ENCODE peak calls at places on chromosomes 3 and 15, in six cellular contexts. B, D, Q, K, R and H are unnamed samples. For H3K4me1, the result is how much of the 10 kb centered on the place peaks cover.

GRCh38 chr3:138939563-138940241 is 7.2 kb downstream of the FOXL2 start:
- DNase-seq in R (no peak), B (peak), D (no peak), K (peak), Q (no peak), H (no peak)

GRCh38 chr3:105608623-105609022 is 241.9 kb downstream of the ALCAM start:
- DNase-seq in K (peak), Q (no peak), B (peak), D (no peak), R (peak), H (no peak)

GRCh38 chr3:113269661-113270060 is 58.3 kb downstream of the BOC start:
- DNase-seq in Q (no peak), D (no peak), R (no peak), B (no peak), K (no peak), H (no peak)

GRCh38 chr3:168053115-168053514 is 42.6 kb downstream of the GOLIM4 start:
- DNase-seq in Q (no peak), B (no peak), R (no peak), D (no peak), K (no peak), H (no peak)

GRCh38 chr3:191019855-191020254 is 157.4 kb upstream of the GMNC start:
- DNase-seq in B (no peak), Q (no peak), R (no peak), D (no peak), K (peak), H (no peak)

GRCh38 chr3:72488736-72489030 is 359.6 kb downstream of the SHQ1 start:
- DNase-seq in D (no peak), K (no peak), B (no peak), Q (no peak), R (no peak), H (no peak)

GRCh38 chr3:99023590-99024192 is 122.2 kb upstream of the DCBLD2 start:
- DNase-seq in R (no peak), K (peak), D (no peak), B (no peak), Q (peak), H (peak)

GRCh38 chr15:51992953-51993352 is 21.4 kb upstream of the LEO1 start:
- DNase-seq in B (no peak), K (no peak), Q (no peak), R (no peak), D (no peak), H (no peak)

GRCh38 chr15:77577350-77577749 is 55.4 kb downstream of the LINGO1 start:
- DNase-seq in R (peak), Q (no peak), K (peak), B (no peak), D (no peak), H (no peak)

GRCh38 chr15:89167267-89168176 is 53.9 kb downstream of the RLBP1 start:
- DNase-seq in K (no peak), Q (peak), B (no peak), D (no peak), R (peak), H (no peak)

GRCh38 chr3:102169915-102170479 is 264.8 kb upstream of the ZPLD1 start:
- DNase-seq in D (no peak), Q (no peak), R (no peak), B (no peak), K (no peak), H (no peak)

GRCh38 chr15:85622432-85622831 is 172.3 kb downstream of the KLHL25 start:
- DNase-seq in R (no peak), K (no peak), B (no peak), Q (no peak), D (no peak), H (no peak)

GRCh38 chr3:124669470-124669869 is 60.8 kb upstream of the UMPS start:
- DNase-seq in D (no peak), K (no peak), Q (peak), B (no peak), R (no peak), H (no peak)

GRCh38 chr15:68572921-68573320 is 5.9 kb upstream of the CORO2B start:
- DNase-seq in D (peak), Q (no peak), B (no peak), R (no peak), K (no peak), H (no peak)

GRCh38 chr3:157700405-157700804 is 197.2 kb upstream of the VEPH1 start:
- DNase-seq in D (no peak), K (peak), B (no peak), R (no peak), Q (no peak), H (no peak)

GRCh38 chr15:34890424-34890823 is 79.1 kb downstream of the AQR start:
- DNase-seq in B (no peak), K (no peak), R (no peak), D (no peak), Q (no peak), H (no peak)

GRCh38 chr3:29597376-29598008 is 316.6 kb downstream of the RBMS3 start:
- DNase-seq in D (no peak), B (no peak), Q (no peak), R (no peak), K (no peak), H (no peak)

GRCh38 chr3:47512416-47513124 is 942 bp downstream of the ELP6 start:
- DNase-seq in K (peak), Q (no peak), B (no peak), R (no peak), D (peak), H (no peak)

GRCh38 chr3:126896067-126896441 is 86.9 kb upstream of the PLXNA1 start:
- DNase-seq in R (no peak), B (no peak), Q (no peak), K (no peak), D (no peak), H (no peak)
- H3K27ac ChIP-seq in R (no peak), B (no peak), Q (peak), K (no peak), D (no peak), H (no peak)

DNA sequence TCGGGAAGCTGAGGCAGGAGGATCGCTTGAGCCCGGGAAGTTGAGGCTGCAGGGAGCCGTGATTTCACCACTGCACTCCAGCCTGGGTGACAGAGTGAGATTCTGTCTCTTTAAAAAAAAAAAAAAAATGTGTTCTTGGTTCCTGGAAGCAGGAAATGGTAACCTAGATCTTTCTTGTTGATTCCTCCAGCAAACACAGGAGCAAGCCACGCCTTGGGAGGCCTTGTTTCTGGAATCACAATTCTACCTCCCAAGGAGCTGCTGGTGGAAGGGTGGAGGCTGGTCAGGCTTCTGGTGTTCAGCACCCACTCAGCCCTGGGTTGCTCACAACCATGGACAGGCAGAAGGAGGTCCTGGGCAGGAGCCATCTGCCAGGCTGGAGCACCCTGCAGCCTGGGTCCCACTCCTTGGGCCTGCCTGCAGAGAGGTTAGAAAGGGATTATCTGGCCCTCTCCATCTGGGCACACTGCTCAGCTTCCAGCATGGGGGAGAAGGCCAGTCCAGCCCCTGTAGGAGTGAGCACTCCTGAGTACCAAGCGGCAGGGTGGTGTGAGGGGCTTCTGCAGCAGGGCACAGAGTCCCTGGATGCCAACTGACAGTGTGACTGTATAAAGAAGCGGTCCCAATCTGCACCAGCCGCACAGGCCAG is 65.6 kb downstream of the ABTB1 start:
- DNase-seq in R (peak), D (no peak), B (no peak), K (no peak), Q (peak), H (no peak)
- H3K4me1 ChIP-seq in R (half or more), D (under half), B (under half), K (under half), Q (half or more), H (under half)

GRCh38 chr3:155106059-155106458 is 25.9 kb downstream of the MME start:
- DNase-seq in K (no peak), B (no peak), D (no peak), Q (no peak), R (no peak), H (no peak)
- H3K27ac ChIP-seq in K (no peak), B (no peak), D (no peak), Q (no peak), R (no peak), H (no peak)

DNA sequence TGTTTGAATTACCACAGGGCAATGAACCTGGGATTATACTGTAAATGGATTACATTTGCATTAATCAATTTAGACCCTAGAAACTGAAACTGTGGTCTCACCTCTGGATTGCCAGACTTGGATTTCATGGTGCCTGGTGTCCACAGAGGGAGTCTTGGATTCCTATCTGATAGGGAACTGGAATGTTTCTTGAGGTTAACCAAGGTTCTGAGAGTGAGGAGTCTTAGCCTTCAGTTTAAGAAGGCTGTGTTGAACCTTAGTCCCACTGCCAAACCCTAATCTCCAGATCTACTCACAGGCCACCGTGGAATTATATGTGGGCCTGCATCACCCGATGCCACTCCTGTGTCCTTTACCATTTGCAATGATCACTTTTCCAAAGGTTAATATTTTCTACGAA is 88.1 kb downstream of the EFL1 start:
- DNase-seq in B (no peak), K (no peak), Q (no peak), R (no peak), D (no peak), H (no peak)
- H3K4me1 ChIP-seq in B (under half), K (under half), Q (under half), R (under half), D (under half), H (under half)